ENCODE peak calls at places on chromosomes 1 and 21, in four cellular contexts. Q is astrocyte, O is fibroblast of pulmonary artery, J is prostate gland. W is an unnamed sample.

GRCh38 chr21:43686811-43687565 is 27.6 kb downstream of the RRP1B start:
- DNase-seq in J (no peak), O (no peak), Q (no peak), W (no peak)

GRCh38 chr21:27807596-27807995 is 840.7 kb upstream of the ADAMTS5 start:
- DNase-seq in O (no peak), J (no peak), Q (no peak), W (no peak)

GRCh38 chr1:30763654-30764248 is 6.2 kb upstream of the LAPTM5 start:
- DNase-seq in Q (peak; percentile 66), O (no peak), J (peak; percentile 44), W (no peak)

GRCh38 chr1:206608108-206608698 is 4.1 kb downstream of the EIF2D start:
- DNase-seq in Q (no peak), J (no peak), O (peak; percentile 66), W (peak; percentile 66)

GRCh38 chr1:225476100-225476511 is 48.3 kb upstream of the LBR start:
- DNase-seq in J (no peak), Q (no peak), O (no peak), W (no peak)

GRCh38 chr1:223075834-223076233 is 67.2 kb downstream of the TLR5 start:
- DNase-seq in J (no peak), O (no peak), Q (no peak), W (no peak)

GRCh38 chr1:206117151-206117948 is at the start of gene AVPR1B:
- DNase-seq in Q (peak; percentile 19), O (peak; percentile 23), J (peak; percentile 28), W (no peak)

GRCh38 chr1:207063014-207063413 is 9.9 kb downstream of the PFKFB2 start:
- DNase-seq in Q (no peak), J (no peak), O (no peak), W (no peak)

GRCh38 chr1:3456964-3457909 is 2.8 kb downstream of the ARHGEF16 start:
- DNase-seq in O (no peak), J (no peak), Q (no peak), W (no peak)

GRCh38 chr1:9538669-9539164 is 548 bp upstream of the SLC25A33 start:
- DNase-seq in J (no peak), Q (no peak), O (no peak), W (no peak)

GRCh38 chr21:41678944-41679343 is 87.9 kb downstream of the RIPK4 start:
- DNase-seq in Q (peak; percentile 97), O (peak; percentile 97), J (peak; percentile 99), W (no peak)

GRCh38 chr1:84145051-84145450 is 980 bp downstream of the PRKACB start:
- DNase-seq in Q (no peak), J (no peak), O (no peak), W (no peak)

GRCh38 chr21:14766241-14766640 is 220.1 kb upstream of the SAMSN1 start:
- DNase-seq in O (no peak), Q (no peak), J (no peak), W (no peak)

GRCh38 chr1:22317920-22318243 is 133.8 kb upstream of the ZBTB40 start:
- DNase-seq in O (no peak), Q (no peak), J (no peak), W (no peak)

GRCh38 chr1:44723064-44723463 is 7.9 kb downstream of the RNU5D-1 start:
- DNase-seq in O (no peak), Q (no peak), J (no peak), W (peak; percentile 35)

GRCh38 chr1:161200421-161200991 is 1.7 kb upstream of the ADAMTS4 start:
- DNase-seq in Q (no peak), O (peak; percentile 40), J (no peak), W (no peak)

GRCh38 chr1:19704247-19705113 is 39.8 kb downstream of the HTR6 start:
- DNase-seq in Q (peak; percentile 37), J (peak; percentile 71), O (peak; percentile 78), W (peak; percentile 50)

GRCh38 chr1:31901838-31902508 is 36.2 kb downstream of the PTP4A2 start:
- DNase-seq in Q (no peak), J (no peak), O (no peak), W (no peak)

GRCh38 chr1:161772397-161772796 is 6.3 kb downstream of the ATF6 start:
- DNase-seq in O (peak; percentile 72), Q (no peak), J (no peak), W (no peak)

GRCh38 chr1:31159323-31159722 is 80.4 kb downstream of the NKAIN1 start:
- DNase-seq in O (no peak), Q (no peak), J (no peak), W (no peak)

GRCh38 chr1:4407851-4408250 is 246.6 kb upstream of the AJAP1 start:
- DNase-seq in O (no peak), J (no peak), Q (no peak), W (no peak)

GRCh38 chr1:152188673-152189591 is 29.9 kb upstream of the RPTN start:
- DNase-seq in J (peak; percentile 75), O (peak; percentile 81), Q (peak; percentile 44), W (peak; percentile 80)

GRCh38 chr1:156376146-156376545 is 7.1 kb downstream of the RHBG start:
- DNase-seq in O (peak; percentile 69), J (no peak), Q (no peak), W (no peak)

GRCh38 chr1:175481126-175482071 is 262.0 kb downstream of the TNR start:
- DNase-seq in J (no peak), Q (no peak), O (peak; percentile 53), W (no peak)

GRCh38 chr1:210222288-210223006 is 10.1 kb upstream of the SERTAD4 start:
- DNase-seq in Q (peak; percentile 51), J (peak; percentile 26), O (peak; percentile 30), W (no peak)

GRCh38 chr1:47399841-47400144 is 16.3 kb upstream of the FOXE3 start:
- DNase-seq in O (no peak), J (no peak), Q (no peak), W (no peak)

GRCh38 chr1:231943084-231943483 is 316.5 kb downstream of the DISC1 start:
- DNase-seq in Q (no peak), O (no peak), J (no peak), W (no peak)

GRCh38 chr1:66012076-66012769 is 219.5 kb downstream of the PDE4B start:
- DNase-seq in Q (no peak), J (no peak), O (no peak), W (no peak)

GRCh38 chr1:247102381-247102780 is 1.8 kb downstream of the ZNF669 start:
- DNase-seq in J (no peak), Q (peak; percentile 53), O (peak; percentile 46), W (no peak)

GRCh38 chr1:24536391-24536840 is 19.5 kb upstream of the NCMAP start:
- DNase-seq in O (no peak), Q (peak; percentile 65), J (no peak), W (peak; percentile 75)

GRCh38 chr1:197857477-197857876 is 45.0 kb upstream of the C1orf53 start:
- DNase-seq in J (no peak), O (no peak), Q (no peak), W (no peak)

GRCh38 chr1:2411801-2412394 is 466 bp downstream of the PEX10 start:
- DNase-seq in J (no peak), O (no peak), Q (no peak), W (no peak)

GRCh38 chr1:66947267-66947666 is 22.5 kb downstream of the MIER1 start:
- DNase-seq in O (peak; percentile 38), J (no peak), Q (no peak), W (no peak)

GRCh38 chr1:180482425-180483275 is 19.7 kb downstream of the ACBD6 start:
- DNase-seq in J (peak; percentile 19), Q (peak; percentile 20), O (peak; percentile 75), W (no peak)

W was measured in activated CD4-positive, alpha-beta memory T cell treated with anti-CD3 and anti-CD28 coated beads, Interleukin-2, amount 10 ng/mL, durations not matched to agents 7 days and 5 days.